ENCODE peak calls at places on chromosome 17, in five cellular contexts. M is stomach, S is body of pancreas, O is uterus, K is GM12891. L is an unnamed sample.

GRCh38 chr17:73359255-73359816 is 47.5 kb upstream of the CDC42EP4 start:
- DNase-seq in M (no peak), O (no peak), S (no peak), K (no peak), L (no peak)

GRCh38 chr17:57918017-57918895 is 37.0 kb downstream of the CUEDC1 start:
- DNase-seq in O (no peak), M (no peak), S (no peak), K (no peak), L (no peak)

GRCh38 chr17:66737524-66737923 is 97.4 kb upstream of the CACNG5 start:
- DNase-seq in K (no peak), M (no peak), O (peak), S (peak), L (no peak)

GRCh38 chr17:62614142-62614541 is 13.3 kb upstream of the MRC2 start:
- DNase-seq in S (no peak), K (no peak), O (no peak), M (no peak), L (no peak)

GRCh38 chr17:841313-841712 is 59.2 kb downstream of the MRM3 start:
- DNase-seq in K (no peak), M (no peak), S (no peak), O (no peak), L (no peak)

GRCh38 chr17:34582185-34582900 is 3.0 kb downstream of the TMEM132E start:
- DNase-seq in K (no peak), M (no peak), S (no peak), O (no peak), L (no peak)

GRCh38 chr17:29241015-29241963 is 5.4 kb upstream of the CRYBA1 start:
- DNase-seq in K (no peak), M (no peak), O (no peak), S (peak), L (peak)

GRCh38 chr17:49576906-49577650 is 1.4 kb downstream of the NXPH3 start:
- DNase-seq in S (no peak), M (no peak), O (no peak), K (no peak), L (no peak)

DNA sequence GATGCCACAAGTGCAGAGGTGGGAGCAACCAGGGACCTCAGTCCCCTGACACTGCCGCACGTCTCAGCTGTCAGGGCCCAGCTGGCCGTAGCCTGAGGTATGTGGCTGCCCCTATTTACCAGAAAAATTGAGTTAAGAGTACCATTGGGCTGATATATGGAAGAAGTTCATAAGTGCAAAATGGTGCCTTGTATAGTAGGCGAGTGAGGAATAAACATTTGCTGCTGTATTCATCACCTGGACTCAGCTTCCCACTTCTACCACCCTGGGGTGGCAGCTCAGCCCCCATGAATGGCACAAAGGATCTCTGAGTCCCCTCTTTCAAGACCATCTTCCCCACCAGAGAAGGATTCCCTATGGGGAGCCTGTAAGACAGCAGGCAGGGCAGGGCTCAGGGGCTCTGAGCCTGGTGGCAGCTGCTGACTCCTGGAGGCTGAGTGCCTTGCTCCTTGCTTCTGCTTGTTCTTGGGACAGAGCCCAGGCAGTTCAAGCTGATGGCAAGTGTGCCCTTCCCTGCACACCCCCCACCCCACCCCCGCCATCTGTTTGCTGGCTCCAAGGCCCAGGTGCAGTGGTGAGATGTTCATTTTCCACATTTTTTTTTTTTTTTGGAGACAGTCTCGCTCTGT is 29.0 kb downstream of the TRPV2 start:
- DNase-seq in O (no peak), M (peak), S (peak), K (no peak), L (no peak)
- TF ChIP-seq POLR2A in O (no peak), M (no peak), S (no peak), K (no peak), L (peak)

GRCh38 chr17:39152134-39152884 is 872 bp upstream of the PLXDC1 start:
- DNase-seq in S (no peak), K (no peak), M (no peak), O (peak), L (no peak)

GRCh38 chr17:39150795-39151679 is at the start of gene PLXDC1:
- DNase-seq in O (peak), M (no peak), S (no peak), K (no peak), L (no peak)

GRCh38 chr17:39151680-39152058 is 232 bp upstream of the PLXDC1 start:
- DNase-seq in S (no peak), M (no peak), O (peak), K (no peak), L (no peak)

GRCh38 chr17:39155654-39156053 is 4.2 kb upstream of the PLXDC1 start:
- DNase-seq in S (no peak), K (no peak), M (no peak), O (no peak), L (no peak)

DNA sequence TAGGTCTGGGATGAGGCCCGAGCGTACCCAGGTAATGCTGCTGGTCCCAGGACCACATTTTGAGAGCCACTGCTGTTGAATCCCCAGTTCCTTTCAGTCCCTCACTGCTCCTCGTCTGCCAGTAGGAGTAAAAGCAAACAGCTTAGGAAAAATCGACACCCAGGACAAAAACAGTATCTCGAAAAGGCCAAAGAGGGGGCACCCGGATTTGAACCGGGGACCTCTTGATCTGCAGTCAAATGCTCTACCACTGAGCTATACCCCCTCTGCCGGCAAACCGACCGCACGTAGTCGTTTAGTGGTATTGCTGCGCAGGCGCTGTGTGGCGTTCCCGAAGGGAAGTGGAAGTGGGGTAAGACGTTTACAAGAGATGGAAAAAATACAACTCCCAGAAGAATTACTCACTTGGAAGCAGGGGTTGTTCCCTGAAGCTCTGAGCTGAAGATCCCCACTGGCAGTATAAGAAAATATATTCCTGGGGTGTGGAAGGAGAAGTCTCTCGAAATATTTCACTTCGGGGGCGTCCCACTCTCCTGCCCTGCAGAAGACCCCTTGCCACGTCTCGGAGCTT is 2.2 kb upstream of the PLXDC1 start:
- DNase-seq in K (no peak), M (peak), O (peak), S (peak), L (peak)
- TF ChIP-seq POLR2A in K (no peak), M (no peak), O (peak), S (no peak), L (no peak)

DNA sequence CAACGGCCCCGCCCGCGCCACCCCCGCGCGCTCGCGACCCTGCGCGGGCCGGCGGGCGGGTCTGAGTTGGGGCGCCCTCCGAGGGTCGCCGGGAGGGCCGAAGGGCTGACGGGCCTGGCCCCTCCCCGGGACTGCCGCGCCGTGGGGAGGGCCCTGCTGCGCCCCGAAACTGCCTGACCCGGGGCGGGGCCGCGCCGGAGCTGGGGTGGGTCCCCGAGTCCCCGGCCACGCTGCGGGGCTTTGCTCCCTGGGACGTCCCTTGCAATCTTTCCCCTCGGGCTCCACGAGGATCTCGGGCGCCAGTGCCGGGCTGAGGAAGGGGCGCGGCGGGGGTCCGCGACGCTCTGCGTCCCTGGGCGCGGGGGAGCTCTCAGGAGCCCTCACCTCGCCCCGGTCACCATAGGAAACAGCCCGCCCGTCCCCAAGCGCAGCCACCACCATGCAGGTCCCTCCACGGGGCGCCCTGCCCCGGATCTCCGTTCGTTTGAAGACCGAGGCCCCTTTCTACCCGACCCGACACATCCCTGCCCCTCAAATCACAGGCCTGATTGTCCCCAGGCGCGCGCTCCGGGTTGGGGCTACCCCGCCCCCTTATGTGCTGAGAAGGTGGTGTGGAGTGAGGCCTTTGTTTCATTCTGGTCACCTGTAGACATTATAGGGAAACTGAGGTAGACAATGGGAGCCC is 527 bp upstream of the ACTG1 start:
- DNase-seq in M (peak), O (peak), K (no peak), S (peak), L (peak)
- TF ChIP-seq POLR2A in M (no peak), O (peak), K (peak), S (no peak), L (no peak)

GRCh38 chr17:51005768-51006167 is 114.9 kb downstream of the SPAG9 start:
- DNase-seq in O (no peak), M (no peak), K (no peak), S (no peak), L (no peak)
- TF ChIP-seq POLR2A in O (no peak), M (no peak), K (no peak), S (no peak), L (no peak)

GRCh38 chr17:74745548-74746177 is 2.8 kb upstream of the NHERF1 start:
- DNase-seq in M (no peak), S (no peak), O (no peak), K (no peak), L (no peak)

GRCh38 chr17:74743755-74744154 is 4.7 kb upstream of the NHERF1 start:
- DNase-seq in S (no peak), K (no peak), M (no peak), O (no peak), L (no peak)

GRCh38 chr17:74744349-74744713 is 4.1 kb upstream of the NHERF1 start:
- DNase-seq in S (no peak), O (no peak), K (no peak), M (no peak), L (no peak)

GRCh38 chr17:74746376-74746775 is 2.1 kb upstream of the NHERF1 start:
- DNase-seq in M (no peak), S (no peak), K (no peak), O (no peak), L (no peak)

GRCh38 chr17:74744714-74745547 is 3.5 kb upstream of the NHERF1 start:
- DNase-seq in K (no peak), S (peak), O (peak), M (peak), L (peak)
- TF ChIP-seq POLR2A in K (no peak), S (peak), O (no peak), M (no peak), L (no peak)

DNA sequence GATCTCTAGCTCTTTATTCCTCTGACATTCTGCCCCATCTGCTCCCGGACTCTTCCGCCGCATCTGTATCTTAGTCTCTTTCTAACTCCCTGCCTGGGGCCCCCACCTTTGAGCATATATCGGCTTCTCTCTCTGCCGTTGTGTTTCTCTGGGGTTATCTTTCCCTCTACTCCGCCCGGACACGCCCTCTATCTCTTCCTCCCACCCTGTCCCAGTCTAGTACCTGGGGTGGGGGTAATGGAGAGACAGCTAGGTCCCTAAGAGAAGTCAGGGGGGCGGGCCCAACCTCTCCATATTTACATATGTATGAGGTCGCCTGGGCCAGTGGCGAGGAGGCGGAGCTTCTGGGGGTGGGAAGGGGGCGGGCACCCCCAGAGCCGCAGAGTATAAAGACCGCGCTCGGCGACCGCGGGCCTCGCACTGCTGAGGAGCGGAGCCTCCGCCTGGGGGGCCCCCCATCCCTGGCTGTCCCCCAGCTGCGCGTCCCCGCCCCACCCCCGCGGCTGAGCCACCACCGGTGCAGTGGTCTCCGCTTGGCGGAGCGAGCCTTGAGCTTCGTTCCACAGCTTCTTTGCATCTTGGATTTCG is at the start of gene ATP1B2:
- DNase-seq in K (peak), M (peak), O (peak), S (peak), L (peak)
- TF ChIP-seq POLR2A in K (no peak), M (no peak), O (no peak), S (peak), L (peak)

GRCh38 chr17:32502013-32502412 is 15.2 kb downstream of the CDK5R1 start:
- DNase-seq in K (no peak), M (no peak), O (no peak), S (no peak), L (no peak)

GRCh38 chr17:32498362-32498761 is 11.6 kb downstream of the CDK5R1 start:
- DNase-seq in O (no peak), K (no peak), M (no peak), S (no peak), L (no peak)

GRCh38 chr17:32504166-32504990 is 17.6 kb downstream of the CDK5R1 start:
- DNase-seq in O (no peak), S (no peak), K (no peak), M (no peak), L (no peak)

GRCh38 chr17:32502710-32503109 is 15.9 kb downstream of the CDK5R1 start:
- DNase-seq in S (no peak), K (no peak), O (no peak), M (no peak), L (no peak)

DNA sequence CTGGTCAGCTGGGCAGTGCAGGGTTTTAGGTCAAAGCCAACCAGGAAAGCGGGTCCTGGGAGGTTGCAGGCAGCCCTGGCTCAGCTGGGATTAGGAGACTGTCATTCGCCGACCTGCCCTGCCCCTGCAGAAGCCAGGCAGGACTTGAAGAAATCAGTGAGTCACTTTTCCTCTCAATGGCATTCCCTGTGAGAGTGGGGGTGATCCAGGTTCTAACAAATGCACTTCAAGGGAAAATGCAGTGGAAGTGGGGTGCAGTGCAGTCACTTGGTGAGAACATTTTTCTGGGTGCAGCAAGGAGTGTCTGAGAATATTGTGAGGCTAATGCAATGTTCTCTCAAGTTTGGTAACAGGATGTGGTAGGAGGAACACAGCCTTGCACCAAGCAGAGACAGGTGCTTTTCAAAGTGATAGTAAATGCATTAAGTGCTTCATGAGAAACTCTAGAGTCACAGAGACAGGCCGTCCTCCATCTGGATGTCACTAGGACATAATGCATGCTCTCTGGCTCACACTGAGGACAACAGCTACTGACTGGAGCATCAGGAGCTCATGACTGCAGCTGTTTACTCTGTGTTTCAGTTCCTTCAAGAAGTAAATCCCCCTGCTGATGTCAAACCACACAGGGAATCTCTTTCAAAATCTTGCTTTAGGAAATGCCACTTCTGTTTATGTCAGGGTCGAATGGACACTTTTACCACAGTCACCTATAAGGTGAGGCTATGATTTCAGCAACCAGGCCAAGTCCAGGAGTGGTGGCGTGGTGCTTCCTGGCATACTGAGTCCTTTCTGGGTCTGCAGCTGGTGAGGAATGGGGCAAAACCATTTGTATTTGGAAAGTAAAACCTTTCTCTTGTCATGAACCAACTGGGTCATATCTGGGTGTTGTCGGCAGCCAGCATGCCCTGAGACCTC is 16.7 kb downstream of the CDK5R1 start:
- DNase-seq in S (peak), K (no peak), M (no peak), O (no peak), L (no peak)
- TF ChIP-seq POLR2A in S (no peak), K (no peak), M (no peak), O (no peak), L (no peak)

GRCh38 chr17:39573447-39574298 is 34.0 kb downstream of the NEUROD2 start:
- DNase-seq in S (peak), K (peak), M (peak), O (peak), L (peak)
- TF ChIP-seq POLR2A in S (peak), K (no peak), M (no peak), O (no peak), L (no peak)

GRCh38 chr17:47229535-47230443 is 20.6 kb downstream of the MYL4 start:
- DNase-seq in K (peak), M (peak), S (peak), O (peak), L (peak)
- TF ChIP-seq POLR2A in K (no peak), M (no peak), S (no peak), O (no peak), L (no peak)